ENCODE peak calls at places on chromosomes 7 and 10, in five cellular contexts. S is A549, V is GM23338, W is tibial artery, E is cardiac muscle cell. Y is an unnamed sample.

GRCh38 chr10:6300106-6300783 is 97.5 kb downstream of the PFKFB3 start:
- DNase-seq in E (peak; percentile 26), W (no peak), S (peak; percentile 63), V (no peak), Y (no peak)

GRCh38 chr10:82924711-82925110 is 1049.7 kb downstream of the NRG3 start:
- DNase-seq in E (no peak), V (no peak), S (no peak), W (no peak), Y (no peak)

GRCh38 chr10:24744966-24745365 is 21.3 kb upstream of the ARHGAP21 start:
- DNase-seq in W (no peak), S (no peak), E (no peak), V (no peak), Y (no peak)

GRCh38 chr10:101829561-101830315 is 11.5 kb upstream of the OGA start:
- DNase-seq in W (no peak), V (peak; percentile 90), E (peak; percentile 51), S (no peak), Y (no peak)

GRCh38 chr7:127876393-127876792 is 154.8 kb downstream of the LRRC4 start:
- DNase-seq in S (no peak), E (peak; percentile 47), W (no peak), V (no peak), Y (no peak)

GRCh38 chr7:71077743-71078476 is 54.0 kb upstream of the GALNT17 start:
- DNase-seq in S (no peak), E (no peak), W (no peak), V (no peak), Y (no peak)

GRCh38 chr7:157293413-157293788 is 43.4 kb upstream of the DNAJB6 start:
- DNase-seq in V (no peak), S (no peak), W (no peak), E (no peak), Y (no peak)

GRCh38 chr7:35596061-35596460 is 98.9 kb downstream of the HERPUD2 start:
- DNase-seq in E (peak; percentile 69), V (no peak), S (no peak), W (no peak), Y (no peak)

GRCh38 chr7:75039166-75039565 is 34.4 kb downstream of the RCC1L start:
- DNase-seq in S (no peak), V (no peak), E (no peak), W (no peak), Y (no peak)

GRCh38 chr10:72250666-72251065 is 23.1 kb upstream of the DDIT4 start:
- DNase-seq in W (peak; percentile 90), E (peak; percentile 90), S (peak; percentile 66), V (no peak), Y (peak; percentile 78)

GRCh38 chr7:29854257-29854938 is 48.1 kb downstream of the WIPF3 start:
- DNase-seq in S (no peak), W (no peak), V (peak; percentile 73), E (peak; percentile 67), Y (no peak)

GRCh38 chr7:67663644-67664043 is 667.0 kb downstream of the TYW1 start:
- DNase-seq in E (no peak), S (no peak), W (no peak), V (peak; percentile 0), Y (no peak)

GRCh38 chr10:100303724-100304319 is 17.3 kb upstream of the BLOC1S2 start:
- DNase-seq in V (peak; percentile 79), W (no peak), E (peak; percentile 43), S (peak; percentile 55), Y (no peak)

GRCh38 chr10:93465806-93466675 is 16.1 kb downstream of the MYOF start:
- DNase-seq in W (peak; percentile 98), V (no peak), S (peak; percentile 97), E (peak; percentile 85), Y (peak; percentile 90)

GRCh38 chr10:28241766-28242399 is 61.0 kb downstream of the MPP7 start:
- DNase-seq in V (peak; percentile 73), S (peak; percentile 53), E (peak; percentile 68), W (no peak), Y (no peak)

GRCh38 chr7:152477079-152477478 is 41.3 kb upstream of the KMT2C start:
- DNase-seq in V (no peak), W (no peak), S (no peak), E (no peak), Y (no peak)

GRCh38 chr7:151311294-151311864 is 30.2 kb upstream of the NUB1 start:
- DNase-seq in W (no peak), E (no peak), S (peak; percentile 58), V (peak; percentile 84), Y (peak; percentile 57)

GRCh38 chr10:44033008-44033407 is 351.9 kb downstream of the CXCL12 start:
- DNase-seq in S (no peak), E (peak; percentile 89), W (no peak), V (no peak), Y (no peak)

GRCh38 chr7:2626498-2627117 is 5.2 kb upstream of the TTYH3 start:
- DNase-seq in E (peak; percentile 92), W (no peak), V (no peak), S (no peak), Y (no peak)

GRCh38 chr10:72011016-72011415 is 46.8 kb downstream of the CHST3 start:
- DNase-seq in V (no peak), S (no peak), W (no peak), E (no peak), Y (no peak)

GRCh38 chr10:23001901-23002516 is 74.2 kb downstream of the ARMC3 start:
- DNase-seq in W (no peak), V (peak; percentile 74), E (no peak), S (no peak), Y (no peak)

GRCh38 chr10:4033341-4033896 is 248.4 kb upstream of the KLF6 start:
- DNase-seq in S (no peak), W (no peak), E (no peak), V (no peak), Y (no peak)

GRCh38 chr7:117808910-117809705 is 64.1 kb downstream of the CTTNBP2 start:
- DNase-seq in W (no peak), S (no peak), V (no peak), E (no peak), Y (no peak)
- H3K27ac ChIP-seq in W (no peak overlapping the region), S (no peak overlapping the region), V (peak overlapping the region; percentile 27), E (peak overlapping the region; percentile 89), Y (no peak overlapping the region)

GRCh38 chr10:114518401-114519305 is 114.4 kb upstream of the AFAP1L2 start:
- DNase-seq in E (no peak), S (peak; percentile 82), W (no peak), V (no peak), Y (no peak)
- H3K4me1 ChIP-seq in E (peaks cover 51% of the 10 kb centered on the region), S (peaks cover 51% of the 10 kb centered on the region), W (peaks cover 11% of the 10 kb centered on the region), V (peaks cover 28% of the 10 kb centered on the region), Y (no peaks in the 10 kb centered on the region)

GRCh38 chr10:77386833-77387232 is 250.8 kb downstream of the KCNMA1 start:
- DNase-seq in E (peak; percentile 64), S (no peak), V (no peak), W (no peak), Y (no peak)

GRCh38 chr10:77388571-77388970 is 249.0 kb downstream of the KCNMA1 start:
- DNase-seq in E (no peak), S (no peak), W (no peak), V (no peak), Y (no peak)

GRCh38 chr10:77385315-77385714 is 252.3 kb downstream of the KCNMA1 start:
- DNase-seq in E (no peak), W (no peak), S (no peak), V (no peak), Y (no peak)

GRCh38 chr10:77387247-77387646 is 250.4 kb downstream of the KCNMA1 start:
- DNase-seq in W (no peak), E (no peak), V (no peak), S (no peak), Y (no peak)

DNA sequence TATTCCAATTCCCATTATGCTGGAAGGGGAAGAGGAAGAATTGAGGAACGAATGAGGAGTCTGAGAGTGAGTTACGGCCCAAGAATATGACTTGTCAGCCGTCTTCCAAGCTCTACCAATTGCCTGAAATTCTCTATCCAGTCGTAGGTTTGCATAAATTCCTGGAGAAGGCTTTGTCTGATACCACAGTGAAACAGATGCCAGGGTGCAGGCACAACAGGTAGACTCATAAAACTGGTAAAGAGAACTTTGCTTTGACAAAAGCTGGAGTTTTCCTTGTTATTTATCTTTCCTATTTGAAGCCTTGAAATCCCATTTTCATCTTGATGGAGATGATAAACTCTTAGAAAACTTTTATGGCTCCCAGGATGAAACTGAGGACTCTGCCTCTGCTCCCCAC is 251.2 kb downstream of the KCNMA1 start:
- DNase-seq in V (no peak), W (no peak), E (no peak), S (no peak), Y (no peak)
- H3K27ac ChIP-seq in V (no peak overlapping the region), W (peak overlapping the region; percentile 82), E (no peak overlapping the region), S (no peak overlapping the region), Y (peak overlapping the region; percentile 93)

GRCh38 chr7:137669706-137670105 is 177.1 kb downstream of the DGKI start:
- DNase-seq in S (no peak), W (no peak), E (no peak), V (no peak), Y (no peak)
- H3K4me1 ChIP-seq in S (peaks cover 12% of the 10 kb centered on the region), W (no peaks in the 10 kb centered on the region), E (peaks cover 4% of the 10 kb centered on the region), V (peaks cover 32% of the 10 kb centered on the region), Y (no peaks in the 10 kb centered on the region)

Y was measured in ascending aorta.